ENCODE peak calls at places on chromosomes 4 and X, in six cellular contexts. One of them, this sample, is unnamed.

GRCh38 chr4:24778427-24779225 is 16.7 kb upstream of the SOD3 start:
- DNase-seq in sigmoid colon: peak; percentile 81
- DNase-seq in A549: no peak
- DNase-seq in IMR-90: peak; percentile 98
- DNase-seq in heart left ventricle: no peak
- DNase-seq in ovary: peak; percentile 66
- DNase-seq in this sample: no peak

GRCh38 chr4:86218721-86219481 is 141.0 kb downstream of the MAPK10 start:
- DNase-seq in ovary: no peak
- DNase-seq in heart left ventricle: no peak
- DNase-seq in sigmoid colon: no peak
- DNase-seq in A549: peak; percentile 79
- DNase-seq in IMR-90: peak; percentile 53
- DNase-seq in this sample: no peak

GRCh38 chr4:150164055-150164454 is 85.8 kb downstream of the DCLK2 start:
- DNase-seq in sigmoid colon: no peak
- DNase-seq in A549: no peak
- DNase-seq in heart left ventricle: peak; percentile 69
- DNase-seq in ovary: no peak
- DNase-seq in IMR-90: no peak
- DNase-seq in this sample: no peak

GRCh38 chr4:120857312-120857711 is 65.2 kb downstream of the PRDM5 start:
- DNase-seq in ovary: no peak
- DNase-seq in IMR-90: peak; percentile 52
- DNase-seq in heart left ventricle: no peak
- DNase-seq in sigmoid colon: no peak
- DNase-seq in A549: no peak
- DNase-seq in this sample: no peak

GRCh38 chr4:20299515-20299914 is 47.8 kb downstream of the SLIT2 start:
- DNase-seq in IMR-90: peak; percentile 41
- DNase-seq in sigmoid colon: no peak
- DNase-seq in A549: peak; percentile 4
- DNase-seq in ovary: no peak
- DNase-seq in heart left ventricle: no peak
- DNase-seq in this sample: peak; percentile 54

GRCh38 chr4:38930696-38931095 is 63.1 kb downstream of the FAM114A1 start:
- DNase-seq in ovary: no peak
- DNase-seq in heart left ventricle: no peak
- DNase-seq in IMR-90: no peak
- DNase-seq in A549: no peak
- DNase-seq in sigmoid colon: peak; percentile 80
- DNase-seq in this sample: no peak

GRCh38 chr4:22668301-22668700 is 24.4 kb upstream of the GBA3 start:
- DNase-seq in sigmoid colon: no peak
- DNase-seq in IMR-90: peak; percentile 22
- DNase-seq in heart left ventricle: no peak
- DNase-seq in A549: no peak
- DNase-seq in ovary: no peak
- DNase-seq in this sample: no peak

GRCh38 chrX:42495139-42495538 is 282.8 kb downstream of the PPP1R2C start:
- DNase-seq in heart left ventricle: no peak
- DNase-seq in IMR-90: no peak
- DNase-seq in A549: no peak
- DNase-seq in ovary: no peak
- DNase-seq in sigmoid colon: no peak
- DNase-seq in this sample: no peak

GRCh38 chr4:23878912-23879732 is 10.7 kb downstream of the PPARGC1A start:
- DNase-seq in IMR-90: peak; percentile 28
- DNase-seq in ovary: no peak
- DNase-seq in sigmoid colon: no peak
- DNase-seq in A549: no peak
- DNase-seq in heart left ventricle: no peak
- DNase-seq in this sample: no peak

GRCh38 chrX:18377802-18378201 is 23.3 kb upstream of the SCML2 start:
- DNase-seq in sigmoid colon: no peak
- DNase-seq in ovary: no peak
- DNase-seq in IMR-90: peak; percentile 8
- DNase-seq in heart left ventricle: no peak
- DNase-seq in A549: peak; percentile 53
- DNase-seq in this sample: peak; percentile 57

GRCh38 chrX:47185241-47185640 is 8.4 kb upstream of the UBA1 start:
- DNase-seq in ovary: no peak
- DNase-seq in sigmoid colon: no peak
- DNase-seq in IMR-90: no peak
- DNase-seq in heart left ventricle: no peak
- DNase-seq in A549: no peak
- DNase-seq in this sample: no peak

GRCh38 chr4:189436207-189436606 is 504.5 kb upstream of the FRG1 start:
- DNase-seq in IMR-90: no peak
- DNase-seq in sigmoid colon: no peak
- DNase-seq in heart left ventricle: no peak
- DNase-seq in A549: peak; percentile 4
- DNase-seq in ovary: no peak
- DNase-seq in this sample: no peak

GRCh38 chrX:111114806-111115205 is 18.8 kb downstream of the PAK3 start:
- DNase-seq in sigmoid colon: no peak
- DNase-seq in heart left ventricle: no peak
- DNase-seq in IMR-90: no peak
- DNase-seq in A549: no peak
- DNase-seq in ovary: no peak
- DNase-seq in this sample: no peak

GRCh38 chrX:129318375-129318774 is 204.9 kb downstream of the SMARCA1 start:
- DNase-seq in IMR-90: peak; percentile 35
- DNase-seq in ovary: no peak
- DNase-seq in sigmoid colon: no peak
- DNase-seq in A549: peak; percentile 30
- DNase-seq in heart left ventricle: no peak
- DNase-seq in this sample: no peak

GRCh38 chrX:153959649-153960048 is 12.0 kb downstream of the HCFC1 start:
- DNase-seq in sigmoid colon: peak; percentile 59
- DNase-seq in IMR-90: no peak
- DNase-seq in A549: no peak
- DNase-seq in heart left ventricle: no peak
- DNase-seq in ovary: no peak
- DNase-seq in this sample: no peak

GRCh38 chrX:68568136-68568535 is 69.3 kb downstream of the YIPF6 start:
- DNase-seq in sigmoid colon: no peak
- DNase-seq in IMR-90: no peak
- DNase-seq in ovary: no peak
- DNase-seq in heart left ventricle: no peak
- DNase-seq in A549: no peak
- DNase-seq in this sample: no peak

GRCh38 chr4:102500371-102501175 is 586 bp upstream of the NFKB1 start:
- DNase-seq in sigmoid colon: peak; percentile 78
- DNase-seq in heart left ventricle: peak; percentile 66
- DNase-seq in ovary: peak; percentile 68
- DNase-seq in IMR-90: peak; percentile 61
- DNase-seq in A549: peak; percentile 37
- DNase-seq in this sample: peak; percentile 60

GRCh38 chrX:46686003-46686645 is 72.8 kb downstream of the SLC9A7 start:
- DNase-seq in A549: peak; percentile 35
- DNase-seq in ovary: no peak
- DNase-seq in heart left ventricle: peak; percentile 18
- DNase-seq in IMR-90: peak; percentile 41
- DNase-seq in sigmoid colon: no peak
- DNase-seq in this sample: peak; percentile 48

GRCh38 chr4:95548738-95549245 is at the start of gene UNC5C:
- DNase-seq in ovary: peak; percentile 55
- DNase-seq in sigmoid colon: peak; percentile 88
- DNase-seq in heart left ventricle: peak; percentile 80
- DNase-seq in A549: peak; percentile 37
- DNase-seq in IMR-90: no peak
- DNase-seq in this sample: peak; percentile 91

GRCh38 chr4:173182403-173182802 is 13.8 kb downstream of the GALNT7 start:
- DNase-seq in IMR-90: peak; percentile 88
- DNase-seq in heart left ventricle: no peak
- DNase-seq in A549: peak; percentile 81
- DNase-seq in sigmoid colon: no peak
- DNase-seq in ovary: no peak
- DNase-seq in this sample: peak; percentile 47

GRCh38 chr4:20538922-20539321 is 161.3 kb upstream of the PACRGL start:
- DNase-seq in IMR-90: no peak
- DNase-seq in heart left ventricle: no peak
- DNase-seq in sigmoid colon: no peak
- DNase-seq in A549: no peak
- DNase-seq in ovary: no peak
- DNase-seq in this sample: no peak

DNA sequence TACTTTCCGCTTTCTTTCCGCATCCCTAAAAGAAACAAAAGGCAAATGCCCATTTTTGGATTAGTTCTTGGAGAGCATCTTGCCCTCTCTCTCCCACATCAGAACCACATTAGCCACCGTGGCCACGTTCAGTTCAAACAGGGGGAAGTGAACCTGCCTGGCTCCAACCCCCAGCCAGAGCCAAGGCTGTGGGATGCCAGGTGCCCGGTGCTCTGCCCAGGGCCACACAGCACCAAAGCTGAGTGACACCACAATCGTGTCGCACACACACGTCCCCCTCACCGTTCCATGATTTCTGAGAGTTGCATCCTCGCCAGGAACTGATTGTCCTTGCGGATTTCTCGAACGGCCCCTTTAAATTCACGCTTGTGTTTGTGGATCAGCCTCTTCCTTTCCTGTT is 24.3 kb downstream of the NOP14 start:
- DNase-seq in sigmoid colon: peak; percentile 63
- DNase-seq in ovary: peak; percentile 7
- DNase-seq in IMR-90: no peak
- DNase-seq in A549: no peak
- DNase-seq in heart left ventricle: no peak
- DNase-seq in this sample: no peak
- TF ChIP-seq POLR2A in sigmoid colon: no peak
- TF ChIP-seq POLR2A in ovary: no peak
- TF ChIP-seq POLR2A in IMR-90: no peak
- TF ChIP-seq POLR2A in A549: no peak
- TF ChIP-seq POLR2A in heart left ventricle: no peak
- TF ChIP-seq POLR2A in this sample: no peak

GRCh38 chr4:79016878-79017277 is 77.6 kb upstream of the PAQR3 start:
- DNase-seq in IMR-90: no peak
- DNase-seq in heart left ventricle: no peak
- DNase-seq in A549: no peak
- DNase-seq in ovary: no peak
- DNase-seq in sigmoid colon: no peak
- DNase-seq in this sample: no peak
- H3K27ac ChIP-seq in IMR-90: no peak overlapping the region
- H3K27ac ChIP-seq in heart left ventricle: no peak overlapping the region
- H3K27ac ChIP-seq in A549: no peak overlapping the region
- H3K27ac ChIP-seq in ovary: no peak overlapping the region
- H3K27ac ChIP-seq in sigmoid colon: no peak overlapping the region
- H3K27ac ChIP-seq in this sample: no peak overlapping the region

GRCh38 chr4:53931423-53932060 is 132.9 kb downstream of the CHIC2 start:
- DNase-seq in IMR-90: no peak
- DNase-seq in sigmoid colon: no peak
- DNase-seq in heart left ventricle: no peak
- DNase-seq in A549: no peak
- DNase-seq in ovary: no peak
- DNase-seq in this sample: no peak

GRCh38 chr4:53929955-53930798 is 134.2 kb downstream of the CHIC2 start:
- DNase-seq in IMR-90: peak; percentile 93
- DNase-seq in heart left ventricle: peak; percentile 74
- DNase-seq in sigmoid colon: peak; percentile 82
- DNase-seq in ovary: peak; percentile 76
- DNase-seq in A549: peak; percentile 78
- DNase-seq in this sample: peak; percentile 86

GRCh38 chr4:53935780-53936179 is 128.6 kb downstream of the CHIC2 start:
- DNase-seq in sigmoid colon: no peak
- DNase-seq in IMR-90: peak; percentile 84
- DNase-seq in ovary: no peak
- DNase-seq in A549: no peak
- DNase-seq in heart left ventricle: no peak
- DNase-seq in this sample: no peak

GRCh38 chr4:53929311-53929710 is 135.1 kb downstream of the CHIC2 start:
- DNase-seq in IMR-90: peak; percentile 65
- DNase-seq in heart left ventricle: no peak
- DNase-seq in sigmoid colon: no peak
- DNase-seq in ovary: no peak
- DNase-seq in A549: no peak
- DNase-seq in this sample: no peak

GRCh38 chr4:53932784-53933183 is 131.6 kb downstream of the CHIC2 start:
- DNase-seq in IMR-90: peak; percentile 99
- DNase-seq in ovary: no peak
- DNase-seq in A549: no peak
- DNase-seq in sigmoid colon: no peak
- DNase-seq in heart left ventricle: no peak
- DNase-seq in this sample: no peak
- H3K4me3 ChIP-seq in IMR-90: no peak overlapping the region
- H3K4me3 ChIP-seq in ovary: no peak overlapping the region
- H3K4me3 ChIP-seq in A549: no peak overlapping the region
- H3K4me3 ChIP-seq in sigmoid colon: no peak overlapping the region
- H3K4me3 ChIP-seq in heart left ventricle: no peak overlapping the region
- H3K4me3 ChIP-seq in this sample: no peak overlapping the region

DNA sequence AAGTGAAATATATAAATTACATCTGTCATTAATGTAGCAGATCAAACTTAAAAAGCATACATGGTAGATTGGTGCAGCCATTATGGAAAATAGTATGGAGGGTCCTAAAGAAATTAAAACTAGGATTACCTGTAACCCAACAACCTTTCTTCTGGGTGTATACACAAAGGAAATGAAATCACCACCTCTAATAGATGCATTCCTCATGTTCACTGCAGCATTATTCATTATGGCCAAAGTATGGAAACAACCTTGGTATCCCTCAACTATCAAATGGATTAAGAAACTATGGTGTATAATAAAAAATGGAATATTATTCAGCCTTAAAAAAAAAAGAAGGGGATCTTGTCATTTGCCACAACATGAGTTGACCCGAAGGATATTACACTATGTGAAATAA is 13.7 kb downstream of the WDFY3 start:
- DNase-seq in heart left ventricle: no peak
- DNase-seq in A549: no peak
- DNase-seq in IMR-90: no peak
- DNase-seq in sigmoid colon: no peak
- DNase-seq in ovary: no peak
- DNase-seq in this sample: no peak
- TF ChIP-seq POLR2A in heart left ventricle: no peak
- TF ChIP-seq POLR2A in A549: no peak
- TF ChIP-seq POLR2A in IMR-90: no peak
- TF ChIP-seq POLR2A in sigmoid colon: no peak
- TF ChIP-seq POLR2A in ovary: no peak
- TF ChIP-seq POLR2A in this sample: no peak

This sample was measured in adrenal gland.